ENCODE peak calls at places on chromosomes 7 and 10, in six cellular contexts. Q is mesenchymal stem cell, O is IMR-90, I is H9, Y is neuronal stem cell, P is trophoblast cell. V is an unnamed sample.

GRCh38 chr10:80191589-80192270 is 13.6 kb downstream of the ANXA11 start:
- DNase-seq in Q (no peak), I (no peak), O (no peak), P (peak), Y (no peak), V (no peak)

GRCh38 chr10:104892879-104893278 is 251.8 kb downstream of the SORCS3 start:
- DNase-seq in I (no peak), Q (no peak), O (no peak), P (no peak), Y (no peak), V (no peak)

GRCh38 chr10:56090914-56091540 is 270.0 kb downstream of the ZWINT start:
- DNase-seq in Q (no peak), O (no peak), I (no peak), Y (no peak), P (no peak), V (no peak)

GRCh38 chr10:4650572-4650971 is 175.4 kb upstream of the AKR1E2 start:
- DNase-seq in P (no peak), Y (no peak), I (no peak), Q (peak), O (peak), V (no peak)

GRCh38 chr10:87803831-87804230 is 14.2 kb downstream of the ATAD1 start:
- DNase-seq in P (no peak), I (no peak), Q (no peak), Y (no peak), O (no peak), V (no peak)

GRCh38 chr7:111914287-111914686 is 291.9 kb downstream of the DOCK4 start:
- DNase-seq in O (no peak), I (no peak), Y (no peak), P (no peak), Q (no peak), V (peak)

GRCh38 chr7:82534687-82535086 is 91.1 kb upstream of the CACNA2D1 start:
- DNase-seq in O (peak), Y (no peak), P (no peak), I (no peak), Q (peak), V (no peak)

GRCh38 chr10:124375691-124376090 is 43.0 kb downstream of the OAT start:
- DNase-seq in O (no peak), I (no peak), Y (no peak), Q (no peak), P (no peak), V (no peak)

GRCh38 chr10:71641449-71641848 is 78.1 kb downstream of the C10orf105 start:
- DNase-seq in O (no peak), Q (no peak), P (no peak), Y (no peak), I (no peak), V (no peak)

GRCh38 chr10:52316005-52316404 is 1.9 kb downstream of the DKK1 start:
- DNase-seq in Y (no peak), Q (peak), O (peak), I (no peak), P (no peak), V (no peak)

GRCh38 chr7:131011437-131011752 is 277.4 kb upstream of the KLF14 start:
- DNase-seq in Q (no peak), Y (no peak), P (no peak), O (no peak), I (no peak), V (no peak)

GRCh38 chr10:127928021-127928806 is 21.3 kb downstream of the PTPRE start:
- DNase-seq in Q (peak), Y (no peak), O (peak), P (no peak), I (no peak), V (no peak)

GRCh38 chr7:130988443-130988842 is 254.4 kb upstream of the KLF14 start:
- DNase-seq in Y (peak), P (no peak), O (peak), Q (peak), I (no peak), V (peak)

GRCh38 chr7:50369408-50370026 is 65.0 kb downstream of the IKZF1 start:
- DNase-seq in Q (peak), P (no peak), O (no peak), I (peak), Y (peak), V (peak)

GRCh38 chr10:79979973-79980687 is 31.2 kb upstream of the SFTPD start:
- DNase-seq in O (no peak), Q (no peak), Y (no peak), I (no peak), P (no peak), V (no peak)

GRCh38 chr10:62545667-62546066 is 171.5 kb downstream of the ZNF365 start:
- DNase-seq in Y (no peak), I (no peak), P (no peak), O (peak), Q (peak), V (no peak)

GRCh38 chr7:118104812-118105441 is 79.0 kb upstream of the LSM8 start:
- DNase-seq in O (peak), Q (peak), Y (no peak), I (no peak), P (no peak), V (peak)

GRCh38 chr7:17041324-17041723 is 159.5 kb upstream of the AGR3 start:
- DNase-seq in O (peak), I (no peak), P (peak), Y (no peak), Q (peak), V (peak)

GRCh38 chr7:6402741-6403140 is 45.0 kb downstream of the DAGLB start:
- DNase-seq in Y (no peak), O (no peak), I (no peak), P (no peak), Q (no peak), V (no peak)

GRCh38 chr10:8006274-8006999 is 48.1 kb upstream of the GATA3 start:
- DNase-seq in O (no peak), P (no peak), Q (no peak), Y (no peak), I (no peak), V (no peak)

GRCh38 chr7:69818647-69819161 is 220.4 kb downstream of the AUTS2 start:
- DNase-seq in Y (no peak), O (no peak), P (no peak), Q (no peak), I (no peak), V (no peak)

GRCh38 chr7:105229641-105230040 is 159.1 kb downstream of the SRPK2 start:
- DNase-seq in Q (no peak), I (no peak), Y (no peak), O (peak), P (no peak), V (no peak)

GRCh38 chr10:78442836-78443550 is 409.3 kb downstream of the RPS24 start:
- DNase-seq in P (no peak), Y (no peak), Q (no peak), I (peak), O (no peak), V (no peak)

GRCh38 chr10:74263996-74264395 is 113.0 kb downstream of the ADK start:
- DNase-seq in I (no peak), Q (no peak), Y (no peak), O (no peak), P (no peak), V (no peak)

GRCh38 chr7:12210179-12211053 is 678 bp upstream of the TMEM106B start:
- DNase-seq in Q (no peak), Y (no peak), O (peak), I (no peak), P (no peak), V (peak)

GRCh38 chr10:102619281-102619981 is 24.8 kb upstream of the TRIM8 start:
- DNase-seq in Q (no peak), I (no peak), O (no peak), P (no peak), Y (no peak), V (no peak)

GRCh38 chr7:98254951-98255610 is 3.0 kb upstream of the TECPR1 start:
- DNase-seq in Q (peak), I (no peak), P (no peak), O (no peak), Y (no peak), V (no peak)

GRCh38 chr7:137923380-137923779 is 76.6 kb upstream of the DGKI start:
- DNase-seq in P (no peak), O (peak), I (no peak), Q (peak), Y (no peak), V (no peak)

GRCh38 chr7:47088329-47089067 is 493.4 kb downstream of the TNS3 start:
- DNase-seq in Y (peak), I (peak), P (peak), O (peak), Q (peak), V (peak)

GRCh38 chr10:81953420-81953819 is 78.4 kb downstream of the NRG3 start:
- DNase-seq in Q (no peak), Y (no peak), O (no peak), P (no peak), I (no peak), V (no peak)

GRCh38 chr7:126483972-126484371 is 768.8 kb downstream of the GRM8 start:
- DNase-seq in O (no peak), P (no peak), Q (no peak), Y (no peak), I (no peak), V (no peak)
- H3K4me2 ChIP-seq in O (no peak), P (no peak), Q (no peak), Y (no peak), I (no peak), V (no peak)

GRCh38 chr7:87202705-87203104 is 16.8 kb downstream of the TMEM243 start:
- DNase-seq in I (no peak), Q (no peak), Y (no peak), P (no peak), O (no peak), V (no peak)
- H2BK5ac ChIP-seq in I (no peak), Q (no peak), Y (no peak), P (no peak), O (no peak), V (no peak)

DNA sequence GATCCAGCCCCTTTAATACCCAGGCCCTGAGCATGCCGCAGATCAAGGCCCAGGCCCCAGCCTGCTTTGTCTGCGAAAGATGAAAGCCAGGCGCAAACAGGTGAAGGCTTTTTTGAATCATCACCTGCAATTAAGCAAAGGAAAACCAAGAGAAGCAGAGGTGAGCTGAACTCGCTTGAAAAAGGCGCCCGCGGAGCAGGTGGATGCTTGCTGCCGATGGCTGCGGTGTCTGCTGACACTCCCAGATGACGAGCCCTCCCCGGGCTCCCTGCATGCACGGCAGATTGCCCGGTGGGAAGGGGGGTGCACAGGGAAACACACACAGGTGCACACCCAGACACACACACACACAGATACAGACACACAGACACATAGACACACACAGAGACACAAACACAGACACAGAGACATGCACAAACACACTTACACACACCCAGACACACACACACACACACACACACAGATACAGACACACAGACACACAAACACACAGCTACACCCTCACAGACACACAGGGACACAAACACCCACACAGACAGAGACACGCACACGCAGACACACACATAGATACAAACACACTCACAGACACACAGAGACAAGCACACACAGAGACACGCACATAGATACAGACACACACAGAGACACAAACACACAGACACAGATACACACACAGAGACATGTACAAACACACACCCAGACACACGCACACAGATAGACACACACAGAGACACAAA is 142.6 kb upstream of the RNF32 start:
- DNase-seq in P (no peak), Y (no peak), Q (no peak), O (no peak), I (no peak), V (no peak)
- H3K23ac ChIP-seq in P (no peak), Y (peak), Q (no peak), O (no peak), I (no peak), V (no peak)

DNA sequence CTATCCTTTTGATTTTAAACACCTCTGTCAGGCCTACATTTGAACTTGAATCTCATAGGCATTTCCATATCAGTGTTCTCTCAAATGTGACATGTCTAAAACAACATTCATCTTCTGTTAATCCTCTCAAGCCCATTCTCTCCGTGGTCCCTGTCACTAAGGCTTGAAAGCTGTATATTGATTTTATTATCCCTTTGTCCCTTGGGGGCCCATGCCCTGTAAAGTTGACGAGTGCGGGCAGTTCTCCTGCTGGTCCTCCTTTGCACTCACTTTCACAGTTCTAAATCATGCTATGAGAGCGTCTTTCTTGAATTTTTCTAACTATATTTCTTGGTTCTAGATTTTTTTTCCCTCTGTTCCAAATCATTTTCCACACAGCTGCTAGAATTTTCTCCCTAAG is 27.3 kb downstream of the GALNT11 start:
- DNase-seq in Y (no peak), I (no peak), Q (no peak), P (no peak), O (no peak), V (no peak)
- H3K4me2 ChIP-seq in Y (no peak), I (no peak), Q (no peak), P (no peak), O (no peak), V (no peak)

DNA sequence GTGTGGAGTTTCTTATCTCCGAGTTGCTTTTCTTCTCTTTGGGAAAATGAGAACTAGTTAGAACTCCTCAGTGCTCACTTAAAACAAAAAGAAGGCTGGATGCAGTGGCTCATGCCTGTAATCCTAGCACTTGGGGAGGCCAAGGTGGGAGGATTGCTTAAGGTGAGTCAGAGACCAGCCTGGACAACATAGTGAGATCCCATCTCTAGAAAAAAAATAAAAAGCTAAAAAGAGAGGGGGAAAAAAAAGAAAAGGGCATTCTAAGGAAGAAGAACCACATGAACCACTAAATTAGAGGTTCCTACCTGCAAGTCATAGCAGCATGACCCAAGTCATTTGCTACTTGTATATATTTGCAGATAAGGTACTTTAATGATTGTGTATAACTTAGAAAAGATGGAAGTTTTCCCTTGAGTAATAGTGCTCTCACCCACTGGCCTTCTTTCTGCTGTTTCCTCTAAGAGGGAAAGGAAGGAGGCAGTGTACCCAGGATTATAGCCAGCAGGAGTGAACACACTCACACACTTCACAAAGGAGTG is 87.8 kb downstream of the CCDC71L start:
- DNase-seq in Y (no peak), O (no peak), I (no peak), P (no peak), Q (no peak), V (no peak)
- H2BK5ac ChIP-seq in Y (no peak), O (no peak), I (no peak), P (no peak), Q (no peak), V (no peak)